ENCODE peak calls at places on chromosomes 6 and 20, in ten cellular contexts. One of them, this sample, is unnamed.

GRCh38 chr6:129206761-129207330 is 323.9 kb downstream of the LAMA2 start:
- DNase-seq in heart right ventricle: no peak
- DNase-seq in fibroblast of villous mesenchyme: no peak
- DNase-seq in WTC11: no peak
- DNase-seq in ovary: no peak
- DNase-seq in MV-4-11: no peak
- DNase-seq in progenitor cell of endocrine pancreas: no peak
- DNase-seq in kidney glomerular epithelial cell: no peak
- DNase-seq in sciatic nerve: no peak
- DNase-seq in SK-N-SH: no peak
- DNase-seq in this sample: no peak

GRCh38 chr6:168372871-168373270 is 53.3 kb upstream of the DACT2 start:
- DNase-seq in heart right ventricle: no peak
- DNase-seq in fibroblast of villous mesenchyme: no peak
- DNase-seq in WTC11: no peak
- DNase-seq in ovary: no peak
- DNase-seq in MV-4-11: no peak
- DNase-seq in progenitor cell of endocrine pancreas: no peak
- DNase-seq in kidney glomerular epithelial cell: no peak
- DNase-seq in sciatic nerve: no peak
- DNase-seq in SK-N-SH: no peak
- DNase-seq in this sample: no peak

GRCh38 chr6:53440331-53440730 is 91.6 kb upstream of the ELOVL5 start:
- DNase-seq in heart right ventricle: no peak
- DNase-seq in fibroblast of villous mesenchyme: no peak
- DNase-seq in WTC11: no peak
- DNase-seq in ovary: no peak
- DNase-seq in MV-4-11: peak
- DNase-seq in progenitor cell of endocrine pancreas: no peak
- DNase-seq in kidney glomerular epithelial cell: no peak
- DNase-seq in sciatic nerve: no peak
- DNase-seq in SK-N-SH: no peak
- DNase-seq in this sample: peak

GRCh38 chr6:41836660-41837052 is 49.2 kb downstream of the TOMM6 start:
- DNase-seq in heart right ventricle: no peak
- DNase-seq in fibroblast of villous mesenchyme: peak
- DNase-seq in WTC11: no peak
- DNase-seq in ovary: no peak
- DNase-seq in MV-4-11: no peak
- DNase-seq in progenitor cell of endocrine pancreas: no peak
- DNase-seq in kidney glomerular epithelial cell: no peak
- DNase-seq in sciatic nerve: no peak
- DNase-seq in SK-N-SH: no peak
- DNase-seq in this sample: no peak

GRCh38 chr6:135114355-135115145 is 59.9 kb upstream of the HBS1L start:
- DNase-seq in heart right ventricle: no peak
- DNase-seq in fibroblast of villous mesenchyme: no peak
- DNase-seq in WTC11: no peak
- DNase-seq in ovary: no peak
- DNase-seq in MV-4-11: no peak
- DNase-seq in progenitor cell of endocrine pancreas: no peak
- DNase-seq in kidney glomerular epithelial cell: no peak
- DNase-seq in sciatic nerve: no peak
- DNase-seq in SK-N-SH: no peak
- DNase-seq in this sample: no peak

GRCh38 chr6:108606130-108606797 is 45.5 kb downstream of the FOXO3 start:
- DNase-seq in heart right ventricle: no peak
- DNase-seq in fibroblast of villous mesenchyme: no peak
- DNase-seq in WTC11: no peak
- DNase-seq in ovary: no peak
- DNase-seq in MV-4-11: no peak
- DNase-seq in progenitor cell of endocrine pancreas: no peak
- DNase-seq in kidney glomerular epithelial cell: no peak
- DNase-seq in sciatic nerve: no peak
- DNase-seq in SK-N-SH: no peak
- DNase-seq in this sample: no peak

GRCh38 chr6:135867332-135867731 is 15.8 kb downstream of the PDE7B start:
- DNase-seq in heart right ventricle: no peak
- DNase-seq in fibroblast of villous mesenchyme: no peak
- DNase-seq in WTC11: no peak
- DNase-seq in ovary: no peak
- DNase-seq in MV-4-11: no peak
- DNase-seq in progenitor cell of endocrine pancreas: no peak
- DNase-seq in kidney glomerular epithelial cell: no peak
- DNase-seq in sciatic nerve: no peak
- DNase-seq in SK-N-SH: no peak
- DNase-seq in this sample: no peak

GRCh38 chr6:138226701-138227315 is 8.5 kb upstream of the PBOV1 start:
- DNase-seq in heart right ventricle: no peak
- DNase-seq in fibroblast of villous mesenchyme: no peak
- DNase-seq in WTC11: no peak
- DNase-seq in ovary: no peak
- DNase-seq in MV-4-11: no peak
- DNase-seq in progenitor cell of endocrine pancreas: no peak
- DNase-seq in kidney glomerular epithelial cell: no peak
- DNase-seq in sciatic nerve: no peak
- DNase-seq in SK-N-SH: no peak
- DNase-seq in this sample: no peak

GRCh38 chr20:1950836-1951235 is 43.0 kb downstream of the PDYN start:
- DNase-seq in heart right ventricle: no peak
- DNase-seq in fibroblast of villous mesenchyme: no peak
- DNase-seq in WTC11: peak
- DNase-seq in ovary: no peak
- DNase-seq in MV-4-11: no peak
- DNase-seq in progenitor cell of endocrine pancreas: no peak
- DNase-seq in kidney glomerular epithelial cell: no peak
- DNase-seq in sciatic nerve: peak
- DNase-seq in SK-N-SH: no peak
- DNase-seq in this sample: no peak

GRCh38 chr20:40953856-40954255 is 74.8 kb upstream of the TOP1 start:
- DNase-seq in heart right ventricle: no peak
- DNase-seq in fibroblast of villous mesenchyme: no peak
- DNase-seq in WTC11: no peak
- DNase-seq in ovary: no peak
- DNase-seq in MV-4-11: no peak
- DNase-seq in progenitor cell of endocrine pancreas: no peak
- DNase-seq in kidney glomerular epithelial cell: no peak
- DNase-seq in sciatic nerve: no peak
- DNase-seq in SK-N-SH: no peak
- DNase-seq in this sample: no peak

GRCh38 chr6:105795913-105796517 is 290.1 kb upstream of the PRDM1 start:
- DNase-seq in heart right ventricle: no peak
- DNase-seq in fibroblast of villous mesenchyme: no peak
- DNase-seq in WTC11: no peak
- DNase-seq in ovary: no peak
- DNase-seq in MV-4-11: no peak
- DNase-seq in progenitor cell of endocrine pancreas: no peak
- DNase-seq in kidney glomerular epithelial cell: no peak
- DNase-seq in sciatic nerve: no peak
- DNase-seq in SK-N-SH: no peak
- DNase-seq in this sample: no peak

GRCh38 chr6:81838031-81838430 is 85.5 kb upstream of the TENT5A start:
- DNase-seq in heart right ventricle: no peak
- DNase-seq in fibroblast of villous mesenchyme: peak
- DNase-seq in WTC11: no peak
- DNase-seq in ovary: no peak
- DNase-seq in MV-4-11: no peak
- DNase-seq in progenitor cell of endocrine pancreas: no peak
- DNase-seq in kidney glomerular epithelial cell: peak
- DNase-seq in sciatic nerve: no peak
- DNase-seq in SK-N-SH: peak
- DNase-seq in this sample: no peak

GRCh38 chr20:956330-956951 is 40.3 kb upstream of the ANGPT4 start:
- DNase-seq in heart right ventricle: peak
- DNase-seq in fibroblast of villous mesenchyme: peak
- DNase-seq in WTC11: peak
- DNase-seq in ovary: peak
- DNase-seq in MV-4-11: peak
- DNase-seq in progenitor cell of endocrine pancreas: peak
- DNase-seq in kidney glomerular epithelial cell: peak
- DNase-seq in sciatic nerve: peak
- DNase-seq in SK-N-SH: peak
- DNase-seq in this sample: peak

GRCh38 chr6:129593233-129593564 is 116.8 kb downstream of the ARHGAP18 start:
- DNase-seq in heart right ventricle: no peak
- DNase-seq in fibroblast of villous mesenchyme: peak
- DNase-seq in WTC11: no peak
- DNase-seq in ovary: no peak
- DNase-seq in MV-4-11: no peak
- DNase-seq in progenitor cell of endocrine pancreas: no peak
- DNase-seq in kidney glomerular epithelial cell: no peak
- DNase-seq in sciatic nerve: no peak
- DNase-seq in SK-N-SH: no peak
- DNase-seq in this sample: no peak

GRCh38 chr20:44643596-44644383 is 7.7 kb downstream of the ADA start:
- DNase-seq in heart right ventricle: peak
- DNase-seq in fibroblast of villous mesenchyme: peak
- DNase-seq in WTC11: peak
- DNase-seq in ovary: no peak
- DNase-seq in MV-4-11: peak
- DNase-seq in progenitor cell of endocrine pancreas: no peak
- DNase-seq in kidney glomerular epithelial cell: peak
- DNase-seq in sciatic nerve: peak
- DNase-seq in SK-N-SH: no peak
- DNase-seq in this sample: peak

GRCh38 chr6:45265246-45265645 is 62.9 kb upstream of the RUNX2 start:
- DNase-seq in heart right ventricle: no peak
- DNase-seq in fibroblast of villous mesenchyme: peak
- DNase-seq in WTC11: no peak
- DNase-seq in ovary: no peak
- DNase-seq in MV-4-11: no peak
- DNase-seq in progenitor cell of endocrine pancreas: no peak
- DNase-seq in kidney glomerular epithelial cell: no peak
- DNase-seq in sciatic nerve: no peak
- DNase-seq in SK-N-SH: no peak
- DNase-seq in this sample: no peak

GRCh38 chr6:159106627-159107241 is 61.9 kb upstream of the TAGAP start:
- DNase-seq in heart right ventricle: peak
- DNase-seq in fibroblast of villous mesenchyme: peak
- DNase-seq in WTC11: peak
- DNase-seq in ovary: peak
- DNase-seq in MV-4-11: peak
- DNase-seq in progenitor cell of endocrine pancreas: no peak
- DNase-seq in kidney glomerular epithelial cell: no peak
- DNase-seq in sciatic nerve: peak
- DNase-seq in SK-N-SH: no peak
- DNase-seq in this sample: peak

GRCh38 chr20:53208110-53208908 is 236.2 kb downstream of the TSHZ2 start:
- DNase-seq in heart right ventricle: no peak
- DNase-seq in fibroblast of villous mesenchyme: no peak
- DNase-seq in WTC11: peak
- DNase-seq in ovary: no peak
- DNase-seq in MV-4-11: no peak
- DNase-seq in progenitor cell of endocrine pancreas: no peak
- DNase-seq in kidney glomerular epithelial cell: no peak
- DNase-seq in sciatic nerve: no peak
- DNase-seq in SK-N-SH: peak
- DNase-seq in this sample: no peak

GRCh38 chr6:53624491-53624890 is 41.1 kb downstream of the KLHL31 start:
- DNase-seq in heart right ventricle: no peak
- DNase-seq in fibroblast of villous mesenchyme: no peak
- DNase-seq in WTC11: no peak
- DNase-seq in ovary: no peak
- DNase-seq in MV-4-11: peak
- DNase-seq in progenitor cell of endocrine pancreas: no peak
- DNase-seq in kidney glomerular epithelial cell: no peak
- DNase-seq in sciatic nerve: no peak
- DNase-seq in SK-N-SH: no peak
- DNase-seq in this sample: no peak

GRCh38 chr6:46217671-46218131 is 46.9 kb upstream of the ENPP5 start:
- DNase-seq in heart right ventricle: no peak
- DNase-seq in fibroblast of villous mesenchyme: no peak
- DNase-seq in WTC11: no peak
- DNase-seq in ovary: no peak
- DNase-seq in MV-4-11: peak
- DNase-seq in progenitor cell of endocrine pancreas: no peak
- DNase-seq in kidney glomerular epithelial cell: no peak
- DNase-seq in sciatic nerve: no peak
- DNase-seq in SK-N-SH: no peak
- DNase-seq in this sample: no peak

GRCh38 chr6:10588562-10589428 is 67.6 kb downstream of the GCNT2 start:
- DNase-seq in heart right ventricle: no peak
- DNase-seq in fibroblast of villous mesenchyme: no peak
- DNase-seq in WTC11: no peak
- DNase-seq in ovary: no peak
- DNase-seq in MV-4-11: no peak
- DNase-seq in progenitor cell of endocrine pancreas: no peak
- DNase-seq in kidney glomerular epithelial cell: no peak
- DNase-seq in sciatic nerve: no peak
- DNase-seq in SK-N-SH: no peak
- DNase-seq in this sample: no peak

GRCh38 chr6:21781075-21781474 is 187.5 kb downstream of the SOX4 start:
- DNase-seq in heart right ventricle: no peak
- DNase-seq in fibroblast of villous mesenchyme: no peak
- DNase-seq in WTC11: no peak
- DNase-seq in ovary: no peak
- DNase-seq in MV-4-11: no peak
- DNase-seq in progenitor cell of endocrine pancreas: no peak
- DNase-seq in kidney glomerular epithelial cell: no peak
- DNase-seq in sciatic nerve: no peak
- DNase-seq in SK-N-SH: peak
- DNase-seq in this sample: no peak

GRCh38 chr20:61779176-61779965 is 286.3 kb downstream of the TAF4 start:
- DNase-seq in heart right ventricle: no peak
- DNase-seq in fibroblast of villous mesenchyme: no peak
- DNase-seq in WTC11: no peak
- DNase-seq in ovary: no peak
- DNase-seq in MV-4-11: no peak
- DNase-seq in progenitor cell of endocrine pancreas: no peak
- DNase-seq in kidney glomerular epithelial cell: no peak
- DNase-seq in sciatic nerve: no peak
- DNase-seq in SK-N-SH: no peak
- DNase-seq in this sample: no peak

GRCh38 chr20:45020236-45020886 is 54.0 kb downstream of the STK4 start:
- DNase-seq in heart right ventricle: no peak
- DNase-seq in fibroblast of villous mesenchyme: peak
- DNase-seq in WTC11: no peak
- DNase-seq in ovary: no peak
- DNase-seq in MV-4-11: peak
- DNase-seq in progenitor cell of endocrine pancreas: no peak
- DNase-seq in kidney glomerular epithelial cell: no peak
- DNase-seq in sciatic nerve: no peak
- DNase-seq in SK-N-SH: no peak
- DNase-seq in this sample: no peak

GRCh38 chr6:55130806-55131324 is 43.5 kb upstream of the HCRTR2 start:
- DNase-seq in heart right ventricle: no peak
- DNase-seq in fibroblast of villous mesenchyme: no peak
- DNase-seq in WTC11: no peak
- DNase-seq in ovary: no peak
- DNase-seq in MV-4-11: no peak
- DNase-seq in progenitor cell of endocrine pancreas: no peak
- DNase-seq in kidney glomerular epithelial cell: no peak
- DNase-seq in sciatic nerve: no peak
- DNase-seq in SK-N-SH: no peak
- DNase-seq in this sample: no peak

GRCh38 chr20:37223053-37223452 is 38.6 kb downstream of the GHRH start:
- DNase-seq in heart right ventricle: no peak
- DNase-seq in fibroblast of villous mesenchyme: peak
- DNase-seq in WTC11: no peak
- DNase-seq in ovary: no peak
- DNase-seq in MV-4-11: peak
- DNase-seq in progenitor cell of endocrine pancreas: no peak
- DNase-seq in kidney glomerular epithelial cell: peak
- DNase-seq in sciatic nerve: no peak
- DNase-seq in SK-N-SH: no peak
- DNase-seq in this sample: peak

GRCh38 chr20:8535403-8536003 is 403.4 kb downstream of the PLCB1 start:
- DNase-seq in heart right ventricle: no peak
- DNase-seq in fibroblast of villous mesenchyme: peak
- DNase-seq in WTC11: peak
- DNase-seq in ovary: no peak
- DNase-seq in MV-4-11: no peak
- DNase-seq in progenitor cell of endocrine pancreas: no peak
- DNase-seq in kidney glomerular epithelial cell: no peak
- DNase-seq in sciatic nerve: no peak
- DNase-seq in SK-N-SH: peak
- DNase-seq in this sample: peak

GRCh38 chr6:161901740-161902426 is 628.0 kb upstream of the AGPAT4 start:
- DNase-seq in heart right ventricle: no peak
- DNase-seq in fibroblast of villous mesenchyme: no peak
- DNase-seq in WTC11: no peak
- DNase-seq in ovary: no peak
- DNase-seq in MV-4-11: no peak
- DNase-seq in progenitor cell of endocrine pancreas: no peak
- DNase-seq in kidney glomerular epithelial cell: no peak
- DNase-seq in sciatic nerve: no peak
- DNase-seq in SK-N-SH: no peak
- DNase-seq in this sample: no peak

This sample was measured in Kasumi-1.